ENCODE peak calls at places on chromosomes 3 and 15, in seven cellular contexts. J is EH, P is head of caudate nucleus, M is amygdala, U is fibroblast of lung, S is GM23248, W is T-helper 17 cell. O is an unnamed sample.

GRCh38 chr3:133037440-133037839 is 751 bp upstream of the TMEM108 start:
- DNase-seq in J (no peak), P (no peak), M (no peak), U (no peak), S (no peak), W (no peak), O (no peak)

GRCh38 chr3:69012111-69012835 is 1.2 kb downstream of the EOGT start:
- DNase-seq in J (peak; percentile 92), P (peak; percentile 9), M (no peak), U (peak; percentile 71), S (peak; percentile 81), W (no peak), O (no peak)

GRCh38 chr3:52339612-52340011 is 23.5 kb downstream of the DNAH1 start:
- DNase-seq in J (peak; percentile 76), P (no peak), M (no peak), U (peak; percentile 91), S (peak; percentile 73), W (no peak), O (peak; percentile 59)

GRCh38 chr3:15064299-15064834 is 748 bp downstream of the MRPS25 start:
- DNase-seq in J (peak; percentile 44), P (peak; percentile 11), M (no peak), U (peak; percentile 24), S (peak; percentile 72), W (no peak), O (no peak)

GRCh38 chr3:15520185-15520584 is 1.3 kb downstream of the COLQ start:
- DNase-seq in J (no peak), P (no peak), M (no peak), U (no peak), S (peak; percentile 63), W (no peak), O (no peak)

GRCh38 chr3:133463441-133463860 is 63.6 kb downstream of the BFSP2 start:
- DNase-seq in J (no peak), P (no peak), M (no peak), U (no peak), S (no peak), W (no peak), O (no peak)

GRCh38 chr15:79970921-79971434 is at the start of gene BCL2A1:
- DNase-seq in J (peak; percentile 83), P (peak; percentile 38), M (no peak), U (peak; percentile 67), S (peak; percentile 97), W (no peak), O (peak; percentile 61)

GRCh38 chr3:133393204-133393603 is 6.7 kb upstream of the BFSP2 start:
- DNase-seq in J (no peak), P (no peak), M (no peak), U (no peak), S (no peak), W (no peak), O (no peak)

GRCh38 chr15:75828429-75828828 is 14.8 kb upstream of the UBE2Q2 start:
- DNase-seq in J (no peak), P (no peak), M (no peak), U (no peak), S (no peak), W (no peak), O (no peak)

GRCh38 chr3:178561239-178561638 is 25.0 kb downstream of the KCNMB2 start:
- DNase-seq in J (no peak), P (no peak), M (no peak), U (peak; percentile 16), S (no peak), W (no peak), O (no peak)

GRCh38 chr3:104711435-104711834 is 655.3 kb upstream of the ALCAM start:
- DNase-seq in J (no peak), P (no peak), M (no peak), U (no peak), S (no peak), W (no peak), O (no peak)

GRCh38 chr15:45112592-45113379 is 1.2 kb downstream of the DUOX2 start:
- DNase-seq in J (no peak), P (no peak), M (no peak), U (no peak), S (peak; percentile 38), W (no peak), O (no peak)

GRCh38 chr3:169813757-169814517 is 1.2 kb upstream of the LRRC34 start:
- DNase-seq in J (peak; percentile 18), P (peak; percentile 16), M (no peak), U (no peak), S (peak; percentile 60), W (peak; percentile 49), O (no peak)

O was measured in putamen.